ENCODE peak calls at places on chromosomes 1 and 21, in six cellular contexts. One of them, this sample, is unnamed.

GRCh38 chr1:54429838-54430237 is 23.6 kb upstream of the SSBP3 start:
- ATAC-seq in upper lobe of left lung: no peak
- ATAC-seq in HepG2: no peak
- ATAC-seq in GM12878: no peak
- ATAC-seq in K562: no peak
- ATAC-seq in A549: no peak
- ATAC-seq in this sample: no peak

GRCh38 chr1:72023063-72023647 is 259.2 kb downstream of the NEGR1 start:
- ATAC-seq in upper lobe of left lung: no peak
- ATAC-seq in A549: no peak
- ATAC-seq in GM12878: no peak
- ATAC-seq in HepG2: no peak
- ATAC-seq in K562: no peak
- ATAC-seq in this sample: no peak

GRCh38 chr1:37752213-37752582 is 12.7 kb downstream of the EPHA10 start:
- ATAC-seq in GM12878: no peak
- ATAC-seq in upper lobe of left lung: no peak
- ATAC-seq in K562: no peak
- ATAC-seq in HepG2: no peak
- ATAC-seq in A549: no peak
- ATAC-seq in this sample: no peak

GRCh38 chr1:112549590-112549989 is 40.8 kb downstream of the WNT2B start:
- ATAC-seq in K562: no peak
- ATAC-seq in HepG2: no peak
- ATAC-seq in A549: no peak
- ATAC-seq in GM12878: no peak
- ATAC-seq in upper lobe of left lung: no peak
- ATAC-seq in this sample: no peak

GRCh38 chr1:184684285-184685077 is 70.2 kb downstream of the EDEM3 start:
- ATAC-seq in GM12878: no peak
- ATAC-seq in K562: peak
- ATAC-seq in HepG2: peak
- ATAC-seq in upper lobe of left lung: no peak
- ATAC-seq in A549: peak
- ATAC-seq in this sample: peak

GRCh38 chr1:50502147-50502546 is 78.9 kb upstream of the DMRTA2 start:
- ATAC-seq in A549: no peak
- ATAC-seq in GM12878: peak
- ATAC-seq in upper lobe of left lung: no peak
- ATAC-seq in HepG2: no peak
- ATAC-seq in K562: no peak
- ATAC-seq in this sample: no peak

GRCh38 chr1:48245106-48245505 is 22.6 kb downstream of the SLC5A9 start:
- ATAC-seq in K562: no peak
- ATAC-seq in GM12878: no peak
- ATAC-seq in A549: no peak
- ATAC-seq in upper lobe of left lung: peak
- ATAC-seq in HepG2: no peak
- ATAC-seq in this sample: peak

GRCh38 chr1:231869364-231869763 is 242.8 kb downstream of the DISC1 start:
- ATAC-seq in upper lobe of left lung: no peak
- ATAC-seq in K562: no peak
- ATAC-seq in GM12878: peak
- ATAC-seq in A549: no peak
- ATAC-seq in HepG2: no peak
- ATAC-seq in this sample: no peak

GRCh38 chr1:171803056-171803455 is 21.6 kb downstream of the METTL13 start:
- ATAC-seq in GM12878: no peak
- ATAC-seq in A549: no peak
- ATAC-seq in upper lobe of left lung: no peak
- ATAC-seq in K562: no peak
- ATAC-seq in HepG2: no peak
- ATAC-seq in this sample: no peak

GRCh38 chr1:86468501-86468977 is at the start of gene CLCA1:
- ATAC-seq in A549: no peak
- ATAC-seq in HepG2: no peak
- ATAC-seq in upper lobe of left lung: no peak
- ATAC-seq in K562: peak
- ATAC-seq in GM12878: no peak
- ATAC-seq in this sample: no peak

GRCh38 chr1:213327318-213327667 is 276.3 kb downstream of the RPS6KC1 start:
- ATAC-seq in A549: no peak
- ATAC-seq in GM12878: no peak
- ATAC-seq in K562: no peak
- ATAC-seq in upper lobe of left lung: no peak
- ATAC-seq in HepG2: no peak
- ATAC-seq in this sample: peak

GRCh38 chr1:172549621-172550280 is 16.8 kb downstream of the SUCO start:
- ATAC-seq in GM12878: peak
- ATAC-seq in upper lobe of left lung: no peak
- ATAC-seq in K562: peak
- ATAC-seq in A549: no peak
- ATAC-seq in HepG2: no peak
- ATAC-seq in this sample: no peak

GRCh38 chr1:165240486-165240885 is 116.0 kb downstream of the LMX1A start:
- ATAC-seq in GM12878: no peak
- ATAC-seq in K562: no peak
- ATAC-seq in HepG2: peak
- ATAC-seq in upper lobe of left lung: no peak
- ATAC-seq in A549: no peak
- ATAC-seq in this sample: no peak

GRCh38 chr1:209839875-209840491 is 12.2 kb downstream of the UTP25 start:
- ATAC-seq in upper lobe of left lung: no peak
- ATAC-seq in HepG2: peak
- ATAC-seq in GM12878: no peak
- ATAC-seq in A549: peak
- ATAC-seq in K562: no peak
- ATAC-seq in this sample: peak

GRCh38 chr1:209714338-209714737 is 9.7 kb downstream of the HSD11B1 start:
- ATAC-seq in HepG2: no peak
- ATAC-seq in GM12878: no peak
- ATAC-seq in A549: no peak
- ATAC-seq in upper lobe of left lung: no peak
- ATAC-seq in K562: no peak
- ATAC-seq in this sample: no peak

GRCh38 chr1:183598386-183598785 is 8.1 kb upstream of the NCF2 start:
- ATAC-seq in A549: no peak
- ATAC-seq in upper lobe of left lung: no peak
- ATAC-seq in GM12878: peak
- ATAC-seq in K562: no peak
- ATAC-seq in HepG2: no peak
- ATAC-seq in this sample: no peak

GRCh38 chr1:102776074-102776473 is 332.2 kb downstream of the COL11A1 start:
- ATAC-seq in GM12878: no peak
- ATAC-seq in HepG2: no peak
- ATAC-seq in upper lobe of left lung: no peak
- ATAC-seq in K562: no peak
- ATAC-seq in A549: no peak
- ATAC-seq in this sample: no peak

GRCh38 chr1:115874929-115875328 is 34.0 kb upstream of the NHLH2 start:
- ATAC-seq in K562: no peak
- ATAC-seq in HepG2: no peak
- ATAC-seq in upper lobe of left lung: no peak
- ATAC-seq in GM12878: no peak
- ATAC-seq in A549: no peak
- ATAC-seq in this sample: no peak

GRCh38 chr1:174166530-174167328 is 7.4 kb downstream of the RABGAP1L start:
- ATAC-seq in K562: peak
- ATAC-seq in HepG2: no peak
- ATAC-seq in upper lobe of left lung: no peak
- ATAC-seq in GM12878: peak
- ATAC-seq in A549: no peak
- ATAC-seq in this sample: no peak

DNA sequence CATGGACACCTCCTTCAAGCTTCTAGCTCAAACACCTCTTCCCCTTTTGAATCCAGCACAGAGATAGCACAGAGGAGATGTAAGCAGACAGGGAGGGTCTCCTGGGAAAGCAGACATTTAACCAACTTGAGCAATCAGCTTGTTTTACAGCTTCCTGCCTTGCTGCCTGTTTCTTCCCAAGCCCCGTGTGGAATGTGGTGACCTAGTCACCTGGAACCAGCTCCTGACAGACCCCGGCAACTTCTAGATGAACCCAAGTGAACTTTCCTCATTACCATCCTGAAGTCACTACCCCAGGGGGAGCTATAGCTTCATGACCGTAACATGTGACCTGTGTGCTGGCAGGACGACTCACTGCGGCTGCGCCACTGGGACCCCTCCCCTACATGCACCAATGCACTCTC is 24.1 kb upstream of the TTF2 start:
- ATAC-seq in GM12878: no peak
- ATAC-seq in HepG2: no peak
- ATAC-seq in K562: peak
- ATAC-seq in A549: no peak
- ATAC-seq in upper lobe of left lung: no peak
- ATAC-seq in this sample: no peak
- H3K4me3 ChIP-seq in GM12878: no peak
- H3K4me3 ChIP-seq in HepG2: no peak
- H3K4me3 ChIP-seq in K562: no peak
- H3K4me3 ChIP-seq in A549: no peak
- H3K4me3 ChIP-seq in upper lobe of left lung: no peak
- H3K4me3 ChIP-seq in this sample: no peak

GRCh38 chr1:26692793-26693490 is 2.9 kb upstream of the ARID1A start:
- ATAC-seq in GM12878: peak
- ATAC-seq in A549: peak
- ATAC-seq in HepG2: peak
- ATAC-seq in upper lobe of left lung: peak
- ATAC-seq in K562: peak
- ATAC-seq in this sample: peak
- TF ChIP-seq EP300 in GM12878: peak
- TF ChIP-seq EP300 in A549: no peak
- TF ChIP-seq EP300 in HepG2: peak
- TF ChIP-seq EP300 in upper lobe of left lung: peak
- TF ChIP-seq EP300 in K562: peak
- TF ChIP-seq EP300 in this sample: no peak

DNA sequence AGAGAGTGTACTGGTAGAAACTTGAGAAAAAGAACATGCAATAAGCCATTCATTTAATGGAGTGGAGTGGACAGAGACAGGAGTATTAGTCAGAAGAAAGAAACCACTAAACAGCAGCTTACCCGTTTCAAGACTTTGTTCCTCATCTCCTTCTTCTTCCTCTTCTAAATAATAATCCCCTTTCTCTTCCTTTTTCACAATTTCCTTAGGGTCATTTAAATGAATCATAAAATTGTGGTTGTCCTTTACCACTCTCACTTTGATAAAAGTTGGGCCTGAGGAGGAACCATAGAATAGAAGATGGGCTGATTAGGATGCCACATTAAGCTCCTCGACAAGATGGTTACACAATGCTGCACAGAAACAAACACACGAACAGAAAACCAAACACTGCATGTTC is 109.6 kb downstream of the WDR3 start:
- ATAC-seq in A549: no peak
- ATAC-seq in GM12878: no peak
- ATAC-seq in upper lobe of left lung: no peak
- ATAC-seq in K562: no peak
- ATAC-seq in HepG2: no peak
- ATAC-seq in this sample: no peak
- TF ChIP-seq POLR2A in A549: no peak
- TF ChIP-seq POLR2A in GM12878: no peak
- TF ChIP-seq POLR2A in upper lobe of left lung: no peak
- TF ChIP-seq POLR2A in K562: no peak
- TF ChIP-seq POLR2A in HepG2: no peak
- TF ChIP-seq POLR2A in this sample: no peak

GRCh38 chr21:44800103-44800502 is 1.5 kb downstream of the UBE2G2 start:
- ATAC-seq in upper lobe of left lung: no peak
- ATAC-seq in GM12878: no peak
- ATAC-seq in HepG2: no peak
- ATAC-seq in K562: peak
- ATAC-seq in A549: no peak
- ATAC-seq in this sample: no peak
- H3K4me3 ChIP-seq in upper lobe of left lung: no peak
- H3K4me3 ChIP-seq in GM12878: peak
- H3K4me3 ChIP-seq in HepG2: peak
- H3K4me3 ChIP-seq in K562: peak
- H3K4me3 ChIP-seq in A549: peak
- H3K4me3 ChIP-seq in this sample: no peak

DNA sequence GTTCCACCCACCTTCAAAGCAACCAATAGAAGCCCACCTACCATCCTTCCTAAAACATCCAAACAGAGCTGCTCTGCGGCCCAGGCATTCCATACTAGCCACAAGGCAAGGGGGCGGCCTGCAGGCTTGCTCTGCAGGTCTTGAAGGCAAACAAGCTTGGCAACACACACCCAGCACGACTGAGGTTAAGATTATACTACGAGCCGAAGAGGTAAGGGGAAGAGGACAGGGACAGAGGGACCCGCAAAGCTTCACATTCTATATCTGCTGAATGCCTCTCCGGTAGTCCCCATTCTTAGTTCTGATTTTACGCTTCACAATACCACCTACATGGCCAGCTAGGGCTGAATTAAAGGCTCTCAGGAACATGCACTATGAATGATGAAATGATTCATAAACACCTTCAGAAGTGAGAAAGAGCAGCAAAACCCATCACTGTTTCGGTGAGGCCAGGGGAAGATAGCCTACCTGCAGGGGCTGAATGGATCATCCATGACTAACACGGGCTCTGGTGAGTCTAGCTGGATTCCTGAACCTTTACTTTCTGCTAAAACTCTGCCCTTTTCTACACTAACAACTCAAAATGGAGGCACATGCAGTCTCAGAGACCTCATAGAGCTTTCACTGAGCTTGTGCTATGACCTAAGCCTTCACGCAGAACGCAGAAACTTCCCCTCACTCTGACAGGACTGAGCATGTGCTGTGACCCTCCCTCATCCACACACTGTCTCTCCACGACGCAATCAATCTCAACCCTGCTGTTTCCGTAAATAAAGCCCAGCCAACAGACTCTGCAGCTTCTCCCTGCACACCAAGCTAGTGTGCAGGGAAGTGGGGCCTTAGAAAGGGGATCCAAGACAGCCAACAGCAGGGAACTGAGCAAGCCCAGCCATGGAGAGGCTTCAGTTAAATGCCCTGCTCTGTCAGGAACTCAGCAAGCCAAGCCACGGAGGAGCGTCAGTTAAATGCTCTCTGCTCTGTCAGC is 207.7 kb downstream of the SLC45A1 start:
- ATAC-seq in upper lobe of left lung: peak
- ATAC-seq in K562: peak
- ATAC-seq in GM12878: peak
- ATAC-seq in A549: peak
- ATAC-seq in HepG2: peak
- ATAC-seq in this sample: peak
- TF ChIP-seq EP300 in upper lobe of left lung: peak
- TF ChIP-seq EP300 in K562: peak
- TF ChIP-seq EP300 in GM12878: no peak
- TF ChIP-seq EP300 in A549: no peak
- TF ChIP-seq EP300 in HepG2: no peak
- TF ChIP-seq EP300 in this sample: no peak